ENCODE peak calls at places on chromosome 11, in nine cellular contexts. One of them, this sample, is unnamed.

GRCh38 chr11:28040384-28040783 is 67.6 kb downstream of the KIF18A start:
- DNase-seq in heart right ventricle: no peak
- DNase-seq in cardiac muscle cell: no peak
- DNase-seq in CD4-positive, alpha-beta T cell: no peak
- DNase-seq in tibial nerve: no peak
- DNase-seq in transverse colon: no peak
- DNase-seq in foreskin keratinocyte: no peak
- DNase-seq in PC-3: no peak
- DNase-seq in upper lobe of left lung: no peak
- DNase-seq in this sample: no peak

GRCh38 chr11:114131366-114131963 is 72.0 kb downstream of the ZBTB16 start:
- DNase-seq in tibial nerve: no peak
- DNase-seq in cardiac muscle cell: no peak
- DNase-seq in upper lobe of left lung: no peak
- DNase-seq in foreskin keratinocyte: no peak
- DNase-seq in transverse colon: peak
- DNase-seq in CD4-positive, alpha-beta T cell: no peak
- DNase-seq in heart right ventricle: no peak
- DNase-seq in PC-3: no peak
- DNase-seq in this sample: no peak

GRCh38 chr11:113847111-113847510 is 28.3 kb downstream of the USP28 start:
- DNase-seq in upper lobe of left lung: no peak
- DNase-seq in foreskin keratinocyte: no peak
- DNase-seq in heart right ventricle: no peak
- DNase-seq in cardiac muscle cell: no peak
- DNase-seq in tibial nerve: no peak
- DNase-seq in CD4-positive, alpha-beta T cell: no peak
- DNase-seq in PC-3: no peak
- DNase-seq in transverse colon: no peak
- DNase-seq in this sample: no peak

GRCh38 chr11:312092-312816 is 1.6 kb upstream of the IFITM1 start:
- DNase-seq in CD4-positive, alpha-beta T cell: no peak
- DNase-seq in PC-3: no peak
- DNase-seq in transverse colon: no peak
- DNase-seq in foreskin keratinocyte: no peak
- DNase-seq in upper lobe of left lung: no peak
- DNase-seq in tibial nerve: no peak
- DNase-seq in heart right ventricle: peak
- DNase-seq in cardiac muscle cell: no peak
- DNase-seq in this sample: no peak

GRCh38 chr11:47524200-47524874 is 28.6 kb downstream of the CELF1 start:
- DNase-seq in heart right ventricle: peak
- DNase-seq in tibial nerve: no peak
- DNase-seq in foreskin keratinocyte: no peak
- DNase-seq in cardiac muscle cell: peak
- DNase-seq in CD4-positive, alpha-beta T cell: peak
- DNase-seq in transverse colon: no peak
- DNase-seq in PC-3: no peak
- DNase-seq in upper lobe of left lung: peak
- DNase-seq in this sample: no peak

GRCh38 chr11:94342250-94342649 is 37.9 kb downstream of the IZUMO1R start:
- DNase-seq in PC-3: peak
- DNase-seq in upper lobe of left lung: no peak
- DNase-seq in heart right ventricle: no peak
- DNase-seq in transverse colon: no peak
- DNase-seq in cardiac muscle cell: no peak
- DNase-seq in CD4-positive, alpha-beta T cell: no peak
- DNase-seq in tibial nerve: no peak
- DNase-seq in foreskin keratinocyte: no peak
- DNase-seq in this sample: no peak

GRCh38 chr11:76678316-76678715 is 7.8 kb upstream of the LRRC32 start:
- DNase-seq in tibial nerve: no peak
- DNase-seq in heart right ventricle: no peak
- DNase-seq in CD4-positive, alpha-beta T cell: no peak
- DNase-seq in PC-3: no peak
- DNase-seq in cardiac muscle cell: no peak
- DNase-seq in foreskin keratinocyte: no peak
- DNase-seq in transverse colon: no peak
- DNase-seq in upper lobe of left lung: no peak
- DNase-seq in this sample: no peak

GRCh38 chr11:11157201-11157600 is 195.8 kb downstream of the CSNK2A3 start:
- DNase-seq in cardiac muscle cell: peak
- DNase-seq in transverse colon: no peak
- DNase-seq in CD4-positive, alpha-beta T cell: peak
- DNase-seq in PC-3: peak
- DNase-seq in tibial nerve: no peak
- DNase-seq in heart right ventricle: no peak
- DNase-seq in foreskin keratinocyte: no peak
- DNase-seq in upper lobe of left lung: no peak
- DNase-seq in this sample: peak

GRCh38 chr11:114086394-114086793 is 26.9 kb downstream of the ZBTB16 start:
- DNase-seq in PC-3: no peak
- DNase-seq in cardiac muscle cell: no peak
- DNase-seq in heart right ventricle: no peak
- DNase-seq in foreskin keratinocyte: no peak
- DNase-seq in tibial nerve: no peak
- DNase-seq in upper lobe of left lung: peak
- DNase-seq in CD4-positive, alpha-beta T cell: no peak
- DNase-seq in transverse colon: no peak
- DNase-seq in this sample: no peak

GRCh38 chr11:84645988-84646689 is 981.0 kb downstream of the DLG2 start:
- DNase-seq in tibial nerve: no peak
- DNase-seq in upper lobe of left lung: no peak
- DNase-seq in foreskin keratinocyte: no peak
- DNase-seq in transverse colon: peak
- DNase-seq in cardiac muscle cell: no peak
- DNase-seq in CD4-positive, alpha-beta T cell: no peak
- DNase-seq in PC-3: no peak
- DNase-seq in heart right ventricle: no peak
- DNase-seq in this sample: no peak

GRCh38 chr11:2590131-2590950 is 109.5 kb downstream of the KCNQ1OT1 start:
- DNase-seq in cardiac muscle cell: no peak
- DNase-seq in heart right ventricle: no peak
- DNase-seq in upper lobe of left lung: peak
- DNase-seq in CD4-positive, alpha-beta T cell: no peak
- DNase-seq in transverse colon: no peak
- DNase-seq in foreskin keratinocyte: no peak
- DNase-seq in tibial nerve: no peak
- DNase-seq in PC-3: no peak
- DNase-seq in this sample: no peak

GRCh38 chr11:47010192-47010591 is 73.6 kb downstream of the CSTPP1 start:
- DNase-seq in PC-3: no peak
- DNase-seq in tibial nerve: no peak
- DNase-seq in cardiac muscle cell: no peak
- DNase-seq in foreskin keratinocyte: no peak
- DNase-seq in transverse colon: no peak
- DNase-seq in CD4-positive, alpha-beta T cell: no peak
- DNase-seq in upper lobe of left lung: no peak
- DNase-seq in heart right ventricle: no peak
- DNase-seq in this sample: no peak

GRCh38 chr11:65016705-65017104 is 2.7 kb downstream of the ARL2 start:
- DNase-seq in upper lobe of left lung: no peak
- DNase-seq in transverse colon: no peak
- DNase-seq in CD4-positive, alpha-beta T cell: no peak
- DNase-seq in PC-3: no peak
- DNase-seq in tibial nerve: no peak
- DNase-seq in heart right ventricle: no peak
- DNase-seq in foreskin keratinocyte: no peak
- DNase-seq in cardiac muscle cell: no peak
- DNase-seq in this sample: no peak

GRCh38 chr11:75276696-75277095 is 36.1 kb downstream of the TPBGL start:
- DNase-seq in foreskin keratinocyte: no peak
- DNase-seq in transverse colon: no peak
- DNase-seq in cardiac muscle cell: no peak
- DNase-seq in tibial nerve: no peak
- DNase-seq in heart right ventricle: no peak
- DNase-seq in PC-3: no peak
- DNase-seq in upper lobe of left lung: peak
- DNase-seq in CD4-positive, alpha-beta T cell: no peak
- DNase-seq in this sample: no peak

GRCh38 chr11:122656631-122657101 is 1.1 kb downstream of the UBASH3B start:
- DNase-seq in CD4-positive, alpha-beta T cell: peak
- DNase-seq in foreskin keratinocyte: no peak
- DNase-seq in PC-3: peak
- DNase-seq in heart right ventricle: peak
- DNase-seq in tibial nerve: peak
- DNase-seq in cardiac muscle cell: peak
- DNase-seq in transverse colon: peak
- DNase-seq in upper lobe of left lung: peak
- DNase-seq in this sample: peak

GRCh38 chr11:69642549-69642912 is 1.6 kb downstream of the CCND1 start:
- DNase-seq in PC-3: no peak
- DNase-seq in upper lobe of left lung: no peak
- DNase-seq in CD4-positive, alpha-beta T cell: peak
- DNase-seq in foreskin keratinocyte: no peak
- DNase-seq in transverse colon: peak
- DNase-seq in tibial nerve: no peak
- DNase-seq in cardiac muscle cell: peak
- DNase-seq in heart right ventricle: peak
- DNase-seq in this sample: no peak

GRCh38 chr11:9001736-9002135 is 2.1 kb downstream of the NRIP3 start:
- DNase-seq in foreskin keratinocyte: peak
- DNase-seq in CD4-positive, alpha-beta T cell: no peak
- DNase-seq in PC-3: peak
- DNase-seq in tibial nerve: no peak
- DNase-seq in heart right ventricle: no peak
- DNase-seq in upper lobe of left lung: peak
- DNase-seq in cardiac muscle cell: no peak
- DNase-seq in transverse colon: no peak
- DNase-seq in this sample: no peak

GRCh38 chr11:85723088-85723487 is 37.1 kb upstream of the CCDC89 start:
- DNase-seq in upper lobe of left lung: no peak
- DNase-seq in tibial nerve: no peak
- DNase-seq in transverse colon: no peak
- DNase-seq in foreskin keratinocyte: no peak
- DNase-seq in cardiac muscle cell: no peak
- DNase-seq in PC-3: peak
- DNase-seq in CD4-positive, alpha-beta T cell: no peak
- DNase-seq in heart right ventricle: no peak
- DNase-seq in this sample: no peak

GRCh38 chr11:132064987-132065620 is 694.7 kb downstream of the NTM start:
- DNase-seq in PC-3: peak
- DNase-seq in tibial nerve: no peak
- DNase-seq in foreskin keratinocyte: peak
- DNase-seq in upper lobe of left lung: no peak
- DNase-seq in cardiac muscle cell: no peak
- DNase-seq in transverse colon: no peak
- DNase-seq in heart right ventricle: no peak
- DNase-seq in CD4-positive, alpha-beta T cell: no peak
- DNase-seq in this sample: no peak
- H3K27ac ChIP-seq in PC-3: peak
- H3K27ac ChIP-seq in tibial nerve: no peak
- H3K27ac ChIP-seq in foreskin keratinocyte: peak
- H3K27ac ChIP-seq in upper lobe of left lung: no peak
- H3K27ac ChIP-seq in cardiac muscle cell: no peak
- H3K27ac ChIP-seq in transverse colon: no peak
- H3K27ac ChIP-seq in heart right ventricle: no peak
- H3K27ac ChIP-seq in CD4-positive, alpha-beta T cell: no peak
- H3K27ac ChIP-seq in this sample: no peak

DNA sequence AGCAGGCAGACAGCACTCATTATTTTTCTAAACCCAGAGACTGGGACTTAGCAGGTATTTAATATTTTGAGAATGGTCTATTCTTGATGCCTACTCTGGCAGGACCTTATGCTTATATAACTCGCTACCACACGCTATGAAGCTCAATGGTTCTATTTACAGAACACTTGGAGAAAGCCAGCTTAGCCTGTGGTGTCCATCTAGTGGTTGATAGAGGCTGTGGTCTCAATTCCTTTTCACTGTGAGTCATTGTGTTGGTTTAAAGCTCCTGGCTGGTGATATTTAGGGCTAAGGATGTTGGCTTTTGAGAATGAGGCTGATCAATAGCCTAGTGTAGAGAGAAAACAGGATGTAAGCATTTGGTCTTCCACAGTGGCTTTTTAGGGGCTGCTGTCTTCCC is 206.4 kb downstream of the DBX1 start:
- DNase-seq in transverse colon: no peak
- DNase-seq in upper lobe of left lung: no peak
- DNase-seq in tibial nerve: no peak
- DNase-seq in CD4-positive, alpha-beta T cell: no peak
- DNase-seq in heart right ventricle: no peak
- DNase-seq in foreskin keratinocyte: peak
- DNase-seq in cardiac muscle cell: peak
- DNase-seq in PC-3: peak
- DNase-seq in this sample: peak
- TF ChIP-seq CTCF in transverse colon: no peak
- TF ChIP-seq CTCF in upper lobe of left lung: peak
- TF ChIP-seq CTCF in tibial nerve: no peak
- TF ChIP-seq CTCF in CD4-positive, alpha-beta T cell: no peak
- TF ChIP-seq CTCF in heart right ventricle: peak
- TF ChIP-seq CTCF in foreskin keratinocyte: peak
- TF ChIP-seq CTCF in cardiac muscle cell: peak
- TF ChIP-seq CTCF in PC-3: peak
- TF ChIP-seq CTCF in this sample: peak

GRCh38 chr11:36035999-36036398 is 92.1 kb downstream of the LDLRAD3 start:
- DNase-seq in heart right ventricle: no peak
- DNase-seq in foreskin keratinocyte: no peak
- DNase-seq in tibial nerve: no peak
- DNase-seq in upper lobe of left lung: no peak
- DNase-seq in cardiac muscle cell: no peak
- DNase-seq in PC-3: no peak
- DNase-seq in CD4-positive, alpha-beta T cell: no peak
- DNase-seq in transverse colon: no peak
- DNase-seq in this sample: no peak

GRCh38 chr11:36033936-36034335 is 90.1 kb downstream of the LDLRAD3 start:
- DNase-seq in foreskin keratinocyte: no peak
- DNase-seq in PC-3: no peak
- DNase-seq in upper lobe of left lung: no peak
- DNase-seq in transverse colon: no peak
- DNase-seq in CD4-positive, alpha-beta T cell: no peak
- DNase-seq in cardiac muscle cell: no peak
- DNase-seq in tibial nerve: no peak
- DNase-seq in heart right ventricle: no peak
- DNase-seq in this sample: no peak

GRCh38 chr11:36034572-36035331 is 90.9 kb downstream of the LDLRAD3 start:
- DNase-seq in foreskin keratinocyte: peak
- DNase-seq in transverse colon: no peak
- DNase-seq in CD4-positive, alpha-beta T cell: no peak
- DNase-seq in cardiac muscle cell: no peak
- DNase-seq in upper lobe of left lung: no peak
- DNase-seq in PC-3: peak
- DNase-seq in heart right ventricle: no peak
- DNase-seq in tibial nerve: no peak
- DNase-seq in this sample: no peak

GRCh38 chr11:36035454-36035853 is 91.6 kb downstream of the LDLRAD3 start:
- DNase-seq in CD4-positive, alpha-beta T cell: no peak
- DNase-seq in foreskin keratinocyte: no peak
- DNase-seq in transverse colon: no peak
- DNase-seq in heart right ventricle: no peak
- DNase-seq in upper lobe of left lung: no peak
- DNase-seq in tibial nerve: no peak
- DNase-seq in cardiac muscle cell: no peak
- DNase-seq in PC-3: peak
- DNase-seq in this sample: no peak

GRCh38 chr11:36037031-36037430 is 93.2 kb downstream of the LDLRAD3 start:
- DNase-seq in tibial nerve: no peak
- DNase-seq in heart right ventricle: peak
- DNase-seq in upper lobe of left lung: no peak
- DNase-seq in transverse colon: no peak
- DNase-seq in foreskin keratinocyte: no peak
- DNase-seq in cardiac muscle cell: no peak
- DNase-seq in CD4-positive, alpha-beta T cell: no peak
- DNase-seq in PC-3: peak
- DNase-seq in this sample: no peak
- H3K27ac ChIP-seq in tibial nerve: no peak
- H3K27ac ChIP-seq in heart right ventricle: no peak
- H3K27ac ChIP-seq in upper lobe of left lung: no peak
- H3K27ac ChIP-seq in transverse colon: no peak
- H3K27ac ChIP-seq in foreskin keratinocyte: no peak
- H3K27ac ChIP-seq in cardiac muscle cell: no peak
- H3K27ac ChIP-seq in CD4-positive, alpha-beta T cell: no peak
- H3K27ac ChIP-seq in PC-3: no peak
- H3K27ac ChIP-seq in this sample: no peak

GRCh38 chr11:101870510-101870909 is 44.3 kb upstream of the CEP126 start:
- DNase-seq in tibial nerve: no peak
- DNase-seq in upper lobe of left lung: no peak
- DNase-seq in foreskin keratinocyte: no peak
- DNase-seq in PC-3: peak
- DNase-seq in cardiac muscle cell: no peak
- DNase-seq in transverse colon: no peak
- DNase-seq in CD4-positive, alpha-beta T cell: no peak
- DNase-seq in heart right ventricle: no peak
- DNase-seq in this sample: no peak
- TF ChIP-seq CTCF in tibial nerve: no peak
- TF ChIP-seq CTCF in upper lobe of left lung: no peak
- TF ChIP-seq CTCF in foreskin keratinocyte: no peak
- TF ChIP-seq CTCF in PC-3: no peak
- TF ChIP-seq CTCF in cardiac muscle cell: no peak
- TF ChIP-seq CTCF in transverse colon: no peak
- TF ChIP-seq CTCF in CD4-positive, alpha-beta T cell: no peak
- TF ChIP-seq CTCF in heart right ventricle: no peak
- TF ChIP-seq CTCF in this sample: no peak

This sample was measured in WERI-Rb-1.